ENCODE peak calls at places on chromosomes 1 and 21, in six cellular contexts. Z, L, I, Y, T and K are unnamed samples.

GRCh38 chr1:42841440-42842147 is 4.8 kb upstream of the ZNF691 start:
- DNase-seq in Z (no peak), L (no peak), I (no peak), Y (no peak), T (no peak), K (no peak)

GRCh38 chr1:24507423-24507804 is 4.8 kb downstream of the RCAN3 start:
- DNase-seq in Z (no peak), L (no peak), I (no peak), Y (no peak), T (no peak), K (no peak)

GRCh38 chr1:117826551-117827078 is 102.8 kb downstream of the GDAP2 start:
- DNase-seq in Z (peak; percentile 19), L (no peak), I (no peak), Y (no peak), T (peak; percentile 9), K (no peak)

GRCh38 chr1:52913537-52913936 is 8.0 kb downstream of the ECHDC2 start:
- DNase-seq in Z (no peak), L (no peak), I (no peak), Y (peak; percentile 85), T (no peak), K (peak; percentile 42)

GRCh38 chr1:14553711-14554110 is 44.8 kb upstream of the KAZN start:
- DNase-seq in Z (no peak), L (no peak), I (no peak), Y (no peak), T (no peak), K (no peak)

GRCh38 chr1:225737179-225737578 is 40.4 kb upstream of the SRP9 start:
- DNase-seq in Z (no peak), L (no peak), I (no peak), Y (no peak), T (peak; percentile 59), K (no peak)

GRCh38 chr1:185719021-185719420 is 15.2 kb upstream of the HMCN1 start:
- DNase-seq in Z (peak; percentile 49), L (no peak), I (no peak), Y (no peak), T (no peak), K (no peak)

GRCh38 chr1:165828581-165829329 is 1.3 kb downstream of the UCK2 start:
- DNase-seq in Z (peak; percentile 58), L (no peak), I (no peak), Y (peak; percentile 89), T (peak; percentile 82), K (peak; percentile 76)

GRCh38 chr1:52567943-52568342 is 15.1 kb upstream of the TUT4 start:
- DNase-seq in Z (no peak), L (no peak), I (no peak), Y (peak; percentile 55), T (no peak), K (no peak)

GRCh38 chr1:216034506-216034905 is 388.7 kb downstream of the USH2A start:
- DNase-seq in Z (no peak), L (peak; percentile 19), I (no peak), Y (no peak), T (no peak), K (peak; percentile 65)

DNA sequence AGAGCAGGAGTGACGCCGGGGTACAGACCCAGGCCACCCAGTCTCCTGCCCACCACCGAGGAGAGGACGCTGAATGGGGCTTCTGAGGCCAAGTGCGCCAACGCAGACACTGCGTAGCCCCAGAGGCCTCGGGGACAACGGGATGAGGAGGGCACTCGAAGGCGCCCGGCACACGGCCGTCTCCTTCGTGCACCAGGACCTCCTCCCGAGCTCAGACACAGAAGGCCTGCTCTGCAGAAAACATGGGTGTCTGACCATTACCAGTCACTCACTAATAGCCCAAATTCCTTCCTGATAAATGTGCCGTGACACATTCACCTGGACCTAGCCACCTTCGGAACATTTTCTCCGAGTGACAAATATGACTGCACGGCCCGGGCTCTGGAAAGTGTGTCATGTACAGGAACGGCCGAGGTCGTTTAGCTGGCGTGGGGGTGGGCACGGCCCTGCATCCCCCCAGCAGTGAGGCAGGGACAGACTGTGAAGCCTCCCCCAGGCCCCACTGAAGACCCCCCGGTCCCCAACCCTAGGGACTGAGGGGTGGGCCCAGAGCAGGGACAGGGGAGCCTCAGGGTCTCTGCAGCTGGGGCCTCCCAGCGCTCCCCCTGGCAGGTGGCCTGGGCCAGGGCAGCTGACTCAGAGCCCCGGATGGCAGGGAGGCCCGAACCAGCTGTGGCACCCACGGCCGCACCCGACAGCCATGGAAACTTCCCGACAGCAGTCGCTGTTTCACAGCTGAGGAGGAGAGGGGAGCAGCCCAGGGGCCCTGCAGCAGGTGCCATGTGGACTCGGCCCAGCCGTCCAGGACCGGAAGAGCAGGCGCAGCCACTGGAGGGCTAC is 16.7 kb upstream of the COL6A2 start:
- DNase-seq in Z (no peak), L (no peak), I (no peak), Y (no peak), T (no peak), K (no peak)
- TF ChIP-seq YY1 in Z (no peak), L (no peak), I (no peak), Y (no peak), T (no peak), K (no peak)

DNA sequence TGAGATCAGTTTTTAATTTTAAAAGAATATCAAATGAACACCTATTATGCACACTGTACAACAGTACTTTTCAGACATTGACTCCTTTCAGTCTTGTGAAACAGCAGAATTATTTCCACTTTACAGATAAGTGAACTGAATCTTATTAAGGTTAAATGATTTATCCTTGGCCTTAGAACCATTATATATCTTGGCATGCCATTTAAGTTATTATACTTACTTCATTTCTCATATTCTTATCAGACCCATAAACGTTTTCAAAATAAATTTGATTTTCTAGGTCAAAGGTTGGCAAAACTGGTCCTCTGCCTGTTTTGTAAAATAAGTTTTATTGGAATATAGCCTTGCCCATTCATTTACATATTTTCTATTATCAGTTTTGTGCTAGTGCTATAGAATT is 33.0 kb upstream of the SNRPE start:
- DNase-seq in Z (no peak), L (no peak), I (no peak), Y (no peak), T (no peak), K (no peak)
- H3K36me3 ChIP-seq in Z (peaks cover 52% of the 10 kb centered on the region), L (peaks cover 5% of the 10 kb centered on the region), I (peaks cover 27% of the 10 kb centered on the region), Y (peaks cover 88% of the 10 kb centered on the region), T (peaks cover 75% of the 10 kb centered on the region), K (peaks cover 93% of the 10 kb centered on the region)

GRCh38 chr1:147243228-147243685 is 773 bp downstream of the CHD1L start:
- DNase-seq in Z (no peak), L (no peak), I (no peak), Y (peak; percentile 60), T (peak; percentile 65), K (peak; percentile 42)
- H3K4me3 ChIP-seq in Z (peak overlapping the region; percentile 73), L (peak overlapping the region; percentile 83), I (peak overlapping the region; percentile 76), Y (peak overlapping the region; percentile 87), T (peak overlapping the region; percentile 75), K (peak overlapping the region; percentile 74)

GRCh38 chr21:17441370-17441769 is 71.5 kb upstream of the CXADR start:
- DNase-seq in Z (no peak), L (no peak), I (no peak), Y (no peak), T (no peak), K (no peak)
- TF ChIP-seq YY1 in Z (no peak), L (no peak), I (no peak), Y (no peak), T (no peak), K (no peak)

GRCh38 chr1:119480175-119480574 is 26.8 kb upstream of the HSD3B1 start:
- DNase-seq in Z (no peak), L (no peak), I (no peak), Y (no peak), T (no peak), K (no peak)
- H3K36me3 ChIP-seq in Z (no peaks in the 10 kb centered on the region), L (no peaks in the 10 kb centered on the region), I (no peaks in the 10 kb centered on the region), Y (no peaks in the 10 kb centered on the region), T (no peaks in the 10 kb centered on the region), K (no peaks in the 10 kb centered on the region)

GRCh38 chr1:33425900-33426299 is 5.0 kb downstream of the PHC2 start:
- DNase-seq in Z (no peak), L (no peak), I (peak; percentile 41), Y (no peak), T (no peak), K (no peak)
- H3K4me3 ChIP-seq in Z (no peak overlapping the region), L (no peak overlapping the region), I (no peak overlapping the region), Y (no peak overlapping the region), T (no peak overlapping the region), K (no peak overlapping the region)

DNA sequence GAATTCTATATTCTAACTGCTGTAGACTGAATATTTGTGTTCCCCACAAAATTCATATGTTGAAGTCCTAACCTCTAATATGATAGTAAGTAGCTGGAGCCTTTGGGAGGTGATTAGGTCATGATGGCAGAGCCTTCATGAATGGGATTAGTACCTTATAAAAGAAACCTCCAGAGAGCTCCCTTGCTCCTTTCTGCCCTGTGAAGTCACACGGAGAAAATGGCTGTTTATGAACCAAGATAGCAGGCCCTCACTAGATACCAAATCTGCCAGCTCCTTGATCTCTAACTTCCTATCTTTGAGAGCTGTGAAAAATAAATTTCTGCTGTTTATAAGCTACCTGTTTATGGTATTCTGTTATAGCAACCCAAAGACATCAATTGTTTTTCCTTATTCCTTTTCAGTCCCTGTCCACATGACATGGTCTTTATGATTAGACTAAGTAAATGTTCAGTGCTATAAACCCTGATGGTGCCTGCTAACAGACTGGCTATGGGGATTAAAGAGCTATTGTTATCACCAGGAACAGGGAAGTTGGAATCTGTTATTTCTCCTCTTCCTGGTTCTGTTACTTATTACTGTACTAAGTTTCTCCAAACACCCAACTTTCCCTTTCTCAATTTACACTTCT is 9.6 kb upstream of the STIL start:
- DNase-seq in Z (no peak), L (no peak), I (no peak), Y (peak; percentile 24), T (no peak), K (no peak)
- TF ChIP-seq YY1 in Z (no peak), L (no peak), I (no peak), Y (no peak), T (no peak), K (no peak)

GRCh38 chr1:100005424-100005823 is 35.6 kb downstream of the SLC35A3 start:
- DNase-seq in Z (no peak), L (no peak), I (no peak), Y (no peak), T (no peak), K (no peak)

GRCh38 chr1:100009458-100009857 is 39.7 kb downstream of the SLC35A3 start:
- DNase-seq in Z (no peak), L (no peak), I (no peak), Y (no peak), T (no peak), K (no peak)

GRCh38 chr1:100001462-100001861 is 31.7 kb downstream of the SLC35A3 start:
- DNase-seq in Z (no peak), L (no peak), I (no peak), Y (no peak), T (no peak), K (no peak)

GRCh38 chr1:100010804-100011203 is 41.0 kb downstream of the SLC35A3 start:
- DNase-seq in Z (no peak), L (no peak), I (no peak), Y (no peak), T (no peak), K (no peak)

GRCh38 chr1:100006688-100007087 is 36.9 kb downstream of the SLC35A3 start:
- DNase-seq in Z (no peak), L (no peak), I (no peak), Y (no peak), T (no peak), K (no peak)
- H3K36me3 ChIP-seq in Z (no peaks in the 10 kb centered on the region), L (no peaks in the 10 kb centered on the region), I (no peaks in the 10 kb centered on the region), Y (peaks cover 6% of the 10 kb centered on the region), T (peaks cover 5% of the 10 kb centered on the region), K (peaks cover 4% of the 10 kb centered on the region)